ENCODE peak calls at places on chromosomes 13 and 19, in eight cellular contexts. R is CD8-positive, alpha-beta memory T cell; O is endodermal cell; Z is breast epithelium; F is CD8-positive, alpha-beta T cell; T is Panc1; W is uterus; P is heart right ventricle. I is an unnamed sample.

GRCh38 chr19:13841339-13842293 is 35.3 kb upstream of the NANOS3 start:
- DNase-seq in R (no peak), O (peak), Z (peak), F (no peak), T (no peak), W (no peak), P (no peak), I (peak)

GRCh38 chr19:38033658-38034150 is 126.7 kb downstream of the SIPA1L3 start:
- DNase-seq in R (no peak), O (peak), Z (no peak), F (no peak), T (no peak), W (no peak), P (no peak), I (no peak)

GRCh38 chr13:24097667-24098066 is 62.9 kb upstream of the SPATA13 start:
- DNase-seq in R (peak), O (no peak), Z (no peak), F (no peak), T (no peak), W (no peak), P (no peak), I (no peak)

GRCh38 chr19:34359954-34360315 is 5.1 kb upstream of the GPI start:
- DNase-seq in R (no peak), O (no peak), Z (no peak), F (no peak), T (no peak), W (no peak), P (no peak), I (no peak)

GRCh38 chr13:98746968-98747367 is 5.5 kb downstream of the SLC15A1 start:
- DNase-seq in R (no peak), O (no peak), Z (no peak), F (no peak), T (no peak), W (no peak), P (no peak), I (no peak)

GRCh38 chr19:35347171-35347929 is at the start of gene FFAR1:
- DNase-seq in R (peak), O (peak), Z (no peak), F (no peak), T (no peak), W (no peak), P (no peak), I (peak)

GRCh38 chr13:26538363-26539317 is 18.8 kb upstream of the WASF3 start:
- DNase-seq in R (no peak), O (no peak), Z (no peak), F (no peak), T (no peak), W (no peak), P (no peak), I (no peak)

GRCh38 chr19:36773223-36773579 is 594 bp upstream of the ZNF850 start:
- DNase-seq in R (no peak), O (no peak), Z (no peak), F (no peak), T (no peak), W (no peak), P (no peak), I (no peak)

GRCh38 chr19:16325161-16325527 is 518 bp downstream of the KLF2 start:
- DNase-seq in R (no peak), O (peak), Z (no peak), F (peak), T (no peak), W (no peak), P (peak), I (no peak)

GRCh38 chr19:16327131-16327450 is 2.5 kb downstream of the KLF2 start:
- DNase-seq in R (no peak), O (no peak), Z (no peak), F (no peak), T (no peak), W (no peak), P (no peak), I (no peak)

GRCh38 chr19:16325671-16326400 is 1.2 kb downstream of the KLF2 start:
- DNase-seq in R (peak), O (peak), Z (no peak), F (no peak), T (no peak), W (peak), P (peak), I (peak)

GRCh38 chr19:16327501-16327900 is 2.9 kb downstream of the KLF2 start:
- DNase-seq in R (peak), O (no peak), Z (no peak), F (peak), T (no peak), W (no peak), P (no peak), I (no peak)

GRCh38 chr19:16326401-16327130 is 1.9 kb downstream of the KLF2 start:
- DNase-seq in R (peak), O (peak), Z (no peak), F (peak), T (no peak), W (no peak), P (no peak), I (peak)
- H3K4me3 ChIP-seq in R (peak), O (peak), Z (peak), F (peak), T (peak), W (peak), P (peak), I (peak)

DNA sequence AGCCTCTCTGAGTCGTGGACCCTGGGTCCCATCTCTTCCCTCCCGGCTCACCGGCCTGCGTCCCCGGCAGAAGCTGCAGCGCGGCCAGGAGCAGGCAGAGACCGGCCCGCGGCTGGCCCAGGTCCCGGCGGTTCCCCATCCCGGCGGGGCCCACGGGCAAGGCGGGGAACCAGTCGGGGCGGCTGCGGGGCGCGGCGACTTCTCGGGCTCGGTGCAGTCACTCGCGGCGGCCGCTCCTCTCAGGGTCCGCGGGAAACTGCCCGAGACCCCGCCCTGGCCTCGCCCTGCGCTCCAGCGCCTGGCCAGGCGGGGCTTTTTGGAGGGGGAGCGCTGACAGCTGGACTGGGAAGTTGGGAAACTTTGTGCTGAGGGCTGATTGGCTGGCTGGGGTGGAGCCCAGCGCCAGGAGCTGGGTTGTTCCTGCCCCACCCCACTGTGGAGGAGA is at the start of gene COL5A3:
- DNase-seq in R (no peak), O (peak), Z (no peak), F (no peak), T (no peak), W (peak), P (peak), I (peak)
- H3K27ac ChIP-seq in R (no peak), O (no peak), Z (peak), F (no peak), T (no peak), W (peak), P (peak), I (no peak)

GRCh38 chr19:2524840-2525723 is 49.2 kb downstream of the GADD45B start:
- DNase-seq in R (no peak), O (peak), Z (no peak), F (no peak), T (no peak), W (no peak), P (no peak), I (peak)
- H3K4me3 ChIP-seq in R (no peak), O (no peak), Z (peak), F (no peak), T (peak), W (peak), P (no peak), I (no peak)

GRCh38 chr13:76314495-76314894 is 571.7 kb downstream of the KCTD12 start:
- DNase-seq in R (no peak), O (no peak), Z (no peak), F (no peak), T (no peak), W (no peak), P (no peak), I (no peak)

GRCh38 chr13:76319921-76320320 is 566.3 kb downstream of the KCTD12 start:
- DNase-seq in R (no peak), O (no peak), Z (no peak), F (no peak), T (no peak), W (no peak), P (no peak), I (no peak)

GRCh38 chr13:76316998-76317527 is 569.1 kb downstream of the KCTD12 start:
- DNase-seq in R (no peak), O (no peak), Z (no peak), F (no peak), T (no peak), W (no peak), P (no peak), I (no peak)
- H3K27ac ChIP-seq in R (no peak), O (no peak), Z (no peak), F (no peak), T (no peak), W (no peak), P (no peak), I (no peak)

GRCh38 chr19:47610902-47611301 is 2.0 kb downstream of the BICRA start:
- DNase-seq in R (no peak), O (no peak), Z (no peak), F (no peak), T (no peak), W (no peak), P (no peak), I (no peak)
- H3K4me3 ChIP-seq in R (peak), O (peak), Z (peak), F (peak), T (peak), W (peak), P (peak), I (no peak)

GRCh38 chr19:16330368-16330801 is 5.8 kb downstream of the KLF2 start:
- DNase-seq in R (peak), O (peak), Z (no peak), F (peak), T (peak), W (peak), P (peak), I (peak)

GRCh38 chr19:16328824-16329482 is 4.3 kb downstream of the KLF2 start:
- DNase-seq in R (peak), O (no peak), Z (no peak), F (peak), T (no peak), W (no peak), P (no peak), I (no peak)

GRCh38 chr19:16327911-16328823 is 3.5 kb downstream of the KLF2 start:
- DNase-seq in R (peak), O (no peak), Z (peak), F (peak), T (no peak), W (peak), P (peak), I (peak)

GRCh38 chr19:16332991-16333624 is 8.5 kb downstream of the KLF2 start:
- DNase-seq in R (no peak), O (no peak), Z (no peak), F (no peak), T (no peak), W (no peak), P (no peak), I (no peak)

DNA sequence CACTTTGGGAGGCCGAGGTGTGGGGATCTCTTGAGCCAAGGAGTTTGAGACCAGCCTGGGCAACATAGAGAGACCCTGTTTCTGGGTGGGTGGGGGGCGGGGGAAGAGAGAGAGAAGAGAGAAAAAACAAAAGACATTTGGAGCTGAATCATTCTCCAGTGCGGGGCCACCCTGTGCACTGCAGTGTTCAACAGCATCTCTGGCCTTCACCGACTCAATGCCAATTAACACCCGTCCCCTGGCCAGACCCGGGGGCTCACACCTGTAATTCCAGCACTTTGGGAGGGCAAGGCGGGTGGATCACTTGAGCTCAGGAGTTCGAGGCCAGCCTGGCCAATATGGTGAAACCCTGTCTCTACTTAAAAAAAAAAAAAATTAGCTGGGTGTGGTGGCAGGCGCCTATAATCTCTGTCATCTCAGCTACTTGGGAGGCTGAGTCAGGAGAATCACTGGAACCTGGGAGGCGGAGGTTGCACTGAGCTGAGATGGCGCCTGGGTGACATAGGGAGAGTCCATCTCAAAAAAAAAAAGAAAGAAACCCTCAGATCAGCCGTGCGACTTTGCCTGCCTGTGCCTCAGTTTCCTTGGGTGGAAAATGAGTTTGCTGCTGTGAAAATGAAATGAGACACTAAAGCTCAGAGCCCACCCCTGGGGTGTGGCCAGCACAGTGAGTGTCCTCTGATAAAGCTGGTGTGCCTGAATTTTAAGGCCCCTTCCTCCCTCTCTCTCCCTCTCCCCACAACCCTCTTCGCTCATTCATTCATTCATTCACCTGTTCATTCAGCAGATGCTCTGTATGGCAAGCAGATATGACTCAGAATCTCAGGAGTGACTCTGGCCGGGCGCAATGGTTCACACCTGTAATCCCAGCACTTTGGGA is 6.4 kb downstream of the KLF2 start:
- DNase-seq in R (peak), O (no peak), Z (no peak), F (no peak), T (no peak), W (no peak), P (no peak), I (no peak)
- H3K27ac ChIP-seq in R (peak), O (no peak), Z (no peak), F (peak), T (no peak), W (peak), P (peak), I (no peak)

DNA sequence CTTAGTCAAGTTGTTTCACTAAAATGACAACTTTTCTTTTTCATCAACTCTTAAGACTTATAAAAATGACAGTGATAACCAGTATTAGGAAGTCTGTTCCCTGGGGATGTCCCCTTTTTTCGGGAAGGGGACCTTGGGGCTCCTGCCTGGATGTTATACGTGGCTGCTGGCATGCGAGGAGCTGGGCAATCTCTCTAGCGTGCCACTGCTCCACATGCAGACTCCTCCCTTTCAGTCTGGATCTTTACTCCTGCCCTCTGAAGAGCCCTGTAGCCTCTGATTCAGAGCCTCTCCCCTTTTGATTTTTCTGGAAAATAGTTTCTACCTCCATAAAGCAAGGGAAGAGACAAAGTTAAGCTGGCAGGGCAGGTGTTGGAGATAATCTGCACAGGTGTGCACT is 19.5 kb upstream of the GTF2F2 start:
- DNase-seq in R (no peak), O (no peak), Z (no peak), F (no peak), T (no peak), W (no peak), P (no peak), I (no peak)
- H3K4me3 ChIP-seq in R (no peak), O (no peak), Z (no peak), F (no peak), T (no peak), W (no peak), P (no peak), I (no peak)

GRCh38 chr19:3398114-3398899 is 31.9 kb downstream of the NFIC start:
- DNase-seq in R (no peak), O (peak), Z (peak), F (no peak), T (no peak), W (peak), P (peak), I (peak)
- H3K27ac ChIP-seq in R (no peak), O (no peak), Z (peak), F (no peak), T (peak), W (peak), P (peak), I (peak)

I was measured in aorta.